ENCODE peak calls at places on chromosomes 5 and 9, in ten cellular contexts. One of them, this sample, is unnamed.

GRCh38 chr5:16931334-16932110 is 4.6 kb downstream of the MYO10 start:
- DNase-seq in Caco-2: no peak
- DNase-seq in A549: no peak
- DNase-seq in RWPE2: no peak
- DNase-seq in tibial nerve: no peak
- DNase-seq in progenitor cell of endocrine pancreas: no peak
- DNase-seq in fibroblast of the aortic adventitia: peak
- DNase-seq in cardiac fibroblast: no peak
- DNase-seq in AG10803: no peak
- DNase-seq in cardiac muscle cell: peak
- DNase-seq in this sample: no peak

GRCh38 chr5:35172526-35172925 is 57.8 kb downstream of the PRLR start:
- DNase-seq in Caco-2: no peak
- DNase-seq in A549: no peak
- DNase-seq in RWPE2: no peak
- DNase-seq in tibial nerve: no peak
- DNase-seq in progenitor cell of endocrine pancreas: no peak
- DNase-seq in fibroblast of the aortic adventitia: no peak
- DNase-seq in cardiac fibroblast: no peak
- DNase-seq in AG10803: no peak
- DNase-seq in cardiac muscle cell: no peak
- DNase-seq in this sample: no peak

GRCh38 chr9:22107202-22107601 is 98.1 kb upstream of the CDKN2B start:
- DNase-seq in Caco-2: peak
- DNase-seq in A549: no peak
- DNase-seq in RWPE2: no peak
- DNase-seq in tibial nerve: no peak
- DNase-seq in progenitor cell of endocrine pancreas: no peak
- DNase-seq in fibroblast of the aortic adventitia: no peak
- DNase-seq in cardiac fibroblast: peak
- DNase-seq in AG10803: no peak
- DNase-seq in cardiac muscle cell: no peak
- DNase-seq in this sample: no peak

GRCh38 chr5:55030220-55030619 is 6.2 kb downstream of the GZMK start:
- DNase-seq in Caco-2: no peak
- DNase-seq in A549: no peak
- DNase-seq in RWPE2: no peak
- DNase-seq in tibial nerve: no peak
- DNase-seq in progenitor cell of endocrine pancreas: no peak
- DNase-seq in fibroblast of the aortic adventitia: no peak
- DNase-seq in cardiac fibroblast: no peak
- DNase-seq in AG10803: no peak
- DNase-seq in cardiac muscle cell: no peak
- DNase-seq in this sample: no peak

GRCh38 chr9:81512641-81513040 is 176.7 kb downstream of the TLE1 start:
- DNase-seq in Caco-2: no peak
- DNase-seq in A549: no peak
- DNase-seq in RWPE2: no peak
- DNase-seq in tibial nerve: no peak
- DNase-seq in progenitor cell of endocrine pancreas: no peak
- DNase-seq in fibroblast of the aortic adventitia: no peak
- DNase-seq in cardiac fibroblast: no peak
- DNase-seq in AG10803: no peak
- DNase-seq in cardiac muscle cell: no peak
- DNase-seq in this sample: no peak

GRCh38 chr9:16413509-16414016 is 456.9 kb downstream of the BNC2 start:
- DNase-seq in Caco-2: peak
- DNase-seq in A549: peak
- DNase-seq in RWPE2: no peak
- DNase-seq in tibial nerve: peak
- DNase-seq in progenitor cell of endocrine pancreas: no peak
- DNase-seq in fibroblast of the aortic adventitia: peak
- DNase-seq in cardiac fibroblast: peak
- DNase-seq in AG10803: peak
- DNase-seq in cardiac muscle cell: peak
- DNase-seq in this sample: no peak

GRCh38 chr9:130930804-130931349 is 8.2 kb downstream of the FIBCD1 start:
- DNase-seq in Caco-2: no peak
- DNase-seq in A549: no peak
- DNase-seq in RWPE2: no peak
- DNase-seq in tibial nerve: no peak
- DNase-seq in progenitor cell of endocrine pancreas: no peak
- DNase-seq in fibroblast of the aortic adventitia: no peak
- DNase-seq in cardiac fibroblast: no peak
- DNase-seq in AG10803: no peak
- DNase-seq in cardiac muscle cell: no peak
- DNase-seq in this sample: no peak

GRCh38 chr5:59709833-59710232 is 183.7 kb downstream of the PDE4D start:
- DNase-seq in Caco-2: no peak
- DNase-seq in A549: peak
- DNase-seq in RWPE2: no peak
- DNase-seq in tibial nerve: no peak
- DNase-seq in progenitor cell of endocrine pancreas: no peak
- DNase-seq in fibroblast of the aortic adventitia: peak
- DNase-seq in cardiac fibroblast: peak
- DNase-seq in AG10803: peak
- DNase-seq in cardiac muscle cell: peak
- DNase-seq in this sample: no peak

GRCh38 chr9:8589476-8589875 is 789.9 kb upstream of the DMAC1 start:
- DNase-seq in Caco-2: no peak
- DNase-seq in A549: no peak
- DNase-seq in RWPE2: no peak
- DNase-seq in tibial nerve: no peak
- DNase-seq in progenitor cell of endocrine pancreas: no peak
- DNase-seq in fibroblast of the aortic adventitia: no peak
- DNase-seq in cardiac fibroblast: no peak
- DNase-seq in AG10803: no peak
- DNase-seq in cardiac muscle cell: no peak
- DNase-seq in this sample: no peak

GRCh38 chr5:88188458-88189132 is 80.0 kb downstream of the TMEM161B start:
- DNase-seq in Caco-2: peak
- DNase-seq in A549: no peak
- DNase-seq in RWPE2: no peak
- DNase-seq in tibial nerve: no peak
- DNase-seq in progenitor cell of endocrine pancreas: no peak
- DNase-seq in fibroblast of the aortic adventitia: peak
- DNase-seq in cardiac fibroblast: peak
- DNase-seq in AG10803: no peak
- DNase-seq in cardiac muscle cell: peak
- DNase-seq in this sample: no peak

GRCh38 chr5:122639852-122640251 is 135.0 kb upstream of the SNX2 start:
- DNase-seq in Caco-2: no peak
- DNase-seq in A549: no peak
- DNase-seq in RWPE2: no peak
- DNase-seq in tibial nerve: no peak
- DNase-seq in progenitor cell of endocrine pancreas: no peak
- DNase-seq in fibroblast of the aortic adventitia: no peak
- DNase-seq in cardiac fibroblast: peak
- DNase-seq in AG10803: no peak
- DNase-seq in cardiac muscle cell: no peak
- DNase-seq in this sample: no peak
- TF ChIP-seq CTCF in Caco-2: no peak
- TF ChIP-seq CTCF in A549: no peak
- TF ChIP-seq CTCF in RWPE2: no peak
- TF ChIP-seq CTCF in tibial nerve: no peak
- TF ChIP-seq CTCF in progenitor cell of endocrine pancreas: no peak
- TF ChIP-seq CTCF in fibroblast of the aortic adventitia: no peak
- TF ChIP-seq CTCF in cardiac fibroblast: no peak
- TF ChIP-seq CTCF in AG10803: no peak
- TF ChIP-seq CTCF in cardiac muscle cell: no peak
- TF ChIP-seq CTCF in this sample: no peak

DNA sequence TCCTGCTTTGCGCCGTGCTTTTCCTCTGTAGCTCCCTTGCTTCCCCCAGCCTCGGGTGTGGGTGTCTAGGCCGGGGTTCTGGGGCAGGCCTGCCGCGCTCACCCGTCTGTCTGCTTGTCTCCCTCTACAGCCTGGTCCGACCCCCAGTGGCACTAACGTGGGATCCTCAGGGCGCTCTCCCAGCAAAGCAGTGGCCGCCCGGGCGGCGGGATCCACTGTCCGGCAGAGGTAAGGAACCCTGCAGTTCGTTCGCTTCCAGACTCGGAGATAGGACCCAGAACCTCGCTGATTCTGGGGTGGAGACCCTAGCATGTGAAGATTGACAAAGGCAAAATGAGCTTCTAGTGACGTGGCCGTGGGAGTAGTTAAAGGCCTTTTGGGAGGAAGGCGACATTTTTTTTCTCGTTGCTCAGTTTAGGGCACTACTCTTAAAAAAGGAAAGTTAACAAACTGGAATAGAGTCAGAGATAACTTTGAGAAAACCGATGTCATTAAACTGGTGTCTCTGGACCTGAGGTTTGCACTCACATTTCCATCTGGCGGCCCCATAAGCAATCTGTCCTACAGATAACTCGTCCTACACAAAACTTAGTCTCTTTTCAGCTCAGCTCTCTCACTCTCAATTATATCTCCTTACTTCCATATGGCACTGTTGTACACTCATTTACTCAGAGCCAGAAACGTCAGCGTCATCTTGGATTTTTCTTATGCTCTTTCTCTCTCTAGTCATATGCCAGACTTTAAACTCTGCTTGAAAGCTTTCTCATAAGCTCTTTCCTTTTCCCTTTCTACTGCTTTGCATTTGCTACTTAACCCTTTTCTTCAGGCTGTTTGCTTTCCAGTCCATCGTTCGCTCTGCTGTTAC is 566 bp downstream of the SEC61B start:
- DNase-seq in Caco-2: no peak
- DNase-seq in A549: no peak
- DNase-seq in RWPE2: no peak
- DNase-seq in tibial nerve: no peak
- DNase-seq in progenitor cell of endocrine pancreas: no peak
- DNase-seq in fibroblast of the aortic adventitia: peak
- DNase-seq in cardiac fibroblast: peak
- DNase-seq in AG10803: peak
- DNase-seq in cardiac muscle cell: peak
- DNase-seq in this sample: no peak
- TF ChIP-seq CTCF in Caco-2: no peak
- TF ChIP-seq CTCF in A549: no peak
- TF ChIP-seq CTCF in RWPE2: no peak
- TF ChIP-seq CTCF in tibial nerve: no peak
- TF ChIP-seq CTCF in progenitor cell of endocrine pancreas: no peak
- TF ChIP-seq CTCF in fibroblast of the aortic adventitia: no peak
- TF ChIP-seq CTCF in cardiac fibroblast: peak
- TF ChIP-seq CTCF in AG10803: peak
- TF ChIP-seq CTCF in cardiac muscle cell: peak
- TF ChIP-seq CTCF in this sample: no peak

GRCh38 chr9:127887792-127888191 is 10.3 kb upstream of the AK1 start:
- DNase-seq in Caco-2: no peak
- DNase-seq in A549: peak
- DNase-seq in RWPE2: no peak
- DNase-seq in tibial nerve: no peak
- DNase-seq in progenitor cell of endocrine pancreas: no peak
- DNase-seq in fibroblast of the aortic adventitia: no peak
- DNase-seq in cardiac fibroblast: no peak
- DNase-seq in AG10803: no peak
- DNase-seq in cardiac muscle cell: no peak
- DNase-seq in this sample: no peak
- TF ChIP-seq CTCF in Caco-2: no peak
- TF ChIP-seq CTCF in A549: no peak
- TF ChIP-seq CTCF in RWPE2: no peak
- TF ChIP-seq CTCF in tibial nerve: no peak
- TF ChIP-seq CTCF in progenitor cell of endocrine pancreas: peak
- TF ChIP-seq CTCF in fibroblast of the aortic adventitia: peak
- TF ChIP-seq CTCF in cardiac fibroblast: peak
- TF ChIP-seq CTCF in AG10803: no peak
- TF ChIP-seq CTCF in cardiac muscle cell: no peak
- TF ChIP-seq CTCF in this sample: peak

DNA sequence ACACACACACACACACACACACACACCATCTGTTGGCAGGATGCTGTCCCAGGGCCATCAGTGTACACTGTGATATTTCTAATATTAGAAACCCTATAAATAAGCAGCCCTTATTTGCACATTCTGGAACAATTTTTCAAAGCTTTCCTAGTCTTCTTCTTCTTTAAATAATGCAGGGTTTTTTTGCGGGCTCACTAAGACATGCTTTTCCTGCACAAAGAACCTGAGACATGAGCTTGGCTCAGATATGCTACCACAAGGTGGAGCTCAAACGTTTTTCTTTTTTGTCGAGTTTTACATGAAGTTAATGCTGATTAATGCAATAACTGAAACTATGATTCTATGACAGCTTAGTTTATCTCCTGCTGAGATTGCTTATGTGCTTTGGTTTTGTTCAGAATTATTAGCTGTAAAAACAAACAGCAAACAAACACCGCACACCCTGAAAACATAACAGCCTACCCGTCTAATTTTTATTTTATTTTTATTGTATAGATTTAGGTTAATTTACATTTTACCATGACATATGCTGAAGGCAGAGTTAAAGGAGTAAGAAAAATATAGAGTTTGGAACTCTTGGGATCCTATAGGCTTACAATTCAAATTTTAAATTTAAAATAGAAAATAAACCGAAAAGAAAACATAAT is 95.7 kb downstream of the ALDH1A1 start:
- DNase-seq in Caco-2: peak
- DNase-seq in A549: peak
- DNase-seq in RWPE2: no peak
- DNase-seq in tibial nerve: peak
- DNase-seq in progenitor cell of endocrine pancreas: no peak
- DNase-seq in fibroblast of the aortic adventitia: peak
- DNase-seq in cardiac fibroblast: peak
- DNase-seq in AG10803: peak
- DNase-seq in cardiac muscle cell: peak
- DNase-seq in this sample: no peak
- TF ChIP-seq CTCF in Caco-2: no peak
- TF ChIP-seq CTCF in A549: peak
- TF ChIP-seq CTCF in RWPE2: peak
- TF ChIP-seq CTCF in tibial nerve: peak
- TF ChIP-seq CTCF in progenitor cell of endocrine pancreas: peak
- TF ChIP-seq CTCF in fibroblast of the aortic adventitia: peak
- TF ChIP-seq CTCF in cardiac fibroblast: peak
- TF ChIP-seq CTCF in AG10803: peak
- TF ChIP-seq CTCF in cardiac muscle cell: peak
- TF ChIP-seq CTCF in this sample: peak

DNA sequence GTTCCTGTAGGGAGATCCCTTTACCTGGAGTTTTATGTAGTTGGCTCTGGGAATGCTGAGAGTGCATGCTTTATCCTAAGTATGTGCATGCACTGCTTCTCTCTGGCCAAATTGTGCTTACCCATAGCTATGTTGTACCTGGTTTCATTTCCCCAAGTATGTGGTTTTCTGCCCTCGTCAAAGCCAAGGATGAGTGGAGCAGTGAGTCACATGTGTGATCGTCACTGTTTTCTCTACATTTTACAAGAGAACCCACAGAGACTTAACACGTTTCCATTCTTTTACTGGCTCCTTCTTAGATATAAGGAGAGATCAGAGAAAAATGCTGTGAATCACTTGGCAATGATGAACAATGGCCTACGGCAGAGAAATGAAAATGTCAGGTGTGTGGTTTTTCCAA is 42.0 kb upstream of the MAST4 start:
- DNase-seq in Caco-2: no peak
- DNase-seq in A549: no peak
- DNase-seq in RWPE2: no peak
- DNase-seq in tibial nerve: no peak
- DNase-seq in progenitor cell of endocrine pancreas: no peak
- DNase-seq in fibroblast of the aortic adventitia: peak
- DNase-seq in cardiac fibroblast: peak
- DNase-seq in AG10803: no peak
- DNase-seq in cardiac muscle cell: peak
- DNase-seq in this sample: no peak
- TF ChIP-seq CTCF in Caco-2: no peak
- TF ChIP-seq CTCF in A549: no peak
- TF ChIP-seq CTCF in RWPE2: peak
- TF ChIP-seq CTCF in tibial nerve: no peak
- TF ChIP-seq CTCF in progenitor cell of endocrine pancreas: no peak
- TF ChIP-seq CTCF in fibroblast of the aortic adventitia: no peak
- TF ChIP-seq CTCF in cardiac fibroblast: no peak
- TF ChIP-seq CTCF in AG10803: no peak
- TF ChIP-seq CTCF in cardiac muscle cell: no peak
- TF ChIP-seq CTCF in this sample: no peak